ENCODE peak calls at places on chromosome 10, in nine cellular contexts. X is dorsolateral prefrontal cortex; P is stimulated activated CD4-positive, alpha-beta T cell treated with anti-CD3 and anti-CD28 coated beads, Interleukin-4, amount 100 ng/mL, for 4 hours; O is RPMI8226; Q is ACHN; J is effector CD8-positive, alpha-beta T cell; T is HAP-1; W is EH; K is GM03348. G is an unnamed sample.
A peak's percentile ranks its signal among the peaks of the same experiment; 100 is the strongest.

GRCh38 chr10:86364551-86365345 is 1.8 kb downstream of the GRID1 start:
- DNase-seq in X (no peak), P (no peak), O (no peak), Q (no peak), J (no peak), T (no peak), W (no peak), K (no peak), G (no peak)

GRCh38 chr10:50367732-50368131 is 116.4 kb upstream of the ASAH2 start:
- DNase-seq in X (no peak), P (no peak), O (peak; percentile 10), Q (peak; percentile 66), J (no peak), T (peak; percentile 34), W (peak; percentile 54), K (peak; percentile 36), G (peak; percentile 14)

GRCh38 chr10:64170791-64171190 is 649.6 kb downstream of the REEP3 start:
- DNase-seq in X (no peak), P (no peak), O (no peak), Q (no peak), J (no peak), T (no peak), W (no peak), K (no peak), G (no peak)

GRCh38 chr10:36725581-36726520 is 399.5 kb upstream of the ANKRD30A start:
- DNase-seq in X (peak; percentile 62), P (no peak), O (peak; percentile 40), Q (peak; percentile 60), J (no peak), T (no peak), W (peak; percentile 93), K (peak; percentile 82), G (no peak)

GRCh38 chr10:124717911-124718734 is 26.1 kb downstream of the FAM53B start:
- DNase-seq in X (peak; percentile 76), P (peak; percentile 88), O (peak; percentile 23), Q (no peak), J (peak; percentile 32), T (no peak), W (no peak), K (no peak), G (peak; percentile 81)

GRCh38 chr10:47299989-47300931 is at the start of gene GDF10:
- DNase-seq in X (no peak), P (peak; percentile 44), O (no peak), Q (no peak), J (no peak), T (no peak), W (no peak), K (peak; percentile 39), G (no peak)

GRCh38 chr10:125201108-125201524 is 40.8 kb upstream of the CTBP2 start:
- DNase-seq in X (no peak), P (no peak), O (peak; percentile 63), Q (peak; percentile 73), J (no peak), T (no peak), W (peak; percentile 44), K (no peak), G (no peak)

GRCh38 chr10:116155191-116155590 is 117.8 kb downstream of the GFRA1 start:
- DNase-seq in X (no peak), P (no peak), O (no peak), Q (no peak), J (no peak), T (no peak), W (no peak), K (no peak), G (no peak)

GRCh38 chr10:91313761-91314520 is 93.5 kb downstream of the PCGF5 start:
- DNase-seq in X (no peak), P (no peak), O (no peak), Q (no peak), J (no peak), T (no peak), W (peak; percentile 58), K (peak; percentile 61), G (no peak)

GRCh38 chr10:70890917-70891431 is 2.6 kb upstream of the PCBD1 start:
- DNase-seq in X (peak; percentile 63), P (no peak), O (no peak), Q (no peak), J (no peak), T (no peak), W (peak; percentile 41), K (no peak), G (no peak)

GRCh38 chr10:23310443-23310842 is 34.2 kb downstream of the C10orf67 start:
- DNase-seq in X (no peak), P (no peak), O (no peak), Q (no peak), J (no peak), T (no peak), W (peak; percentile 58), K (peak; percentile 24), G (no peak)

GRCh38 chr10:80588506-80589020 is 50.9 kb downstream of the SH2D4B start:
- DNase-seq in X (peak; percentile 28), P (no peak), O (no peak), Q (no peak), J (no peak), T (no peak), W (no peak), K (no peak), G (no peak)

GRCh38 chr10:88467835-88468485 is 115.2 kb downstream of the RNLS start:
- DNase-seq in X (no peak), P (no peak), O (no peak), Q (no peak), J (no peak), T (peak; percentile 19), W (peak; percentile 50), K (no peak), G (no peak)

GRCh38 chr10:77004917-77005564 is 632.6 kb downstream of the KCNMA1 start:
- DNase-seq in X (no peak), P (no peak), O (no peak), Q (peak; percentile 66), J (no peak), T (peak; percentile 58), W (peak; percentile 68), K (peak; percentile 74), G (no peak)

GRCh38 chr10:112132429-112132828 is 51.1 kb downstream of the GPAM start:
- DNase-seq in X (no peak), P (no peak), O (no peak), Q (no peak), J (no peak), T (no peak), W (no peak), K (no peak), G (no peak)

GRCh38 chr10:48526371-48526821 is 78.5 kb downstream of the ARHGAP22 start:
- DNase-seq in X (no peak), P (no peak), O (no peak), Q (no peak), J (no peak), T (no peak), W (peak; percentile 99), K (peak; percentile 57), G (no peak)

GRCh38 chr10:128028508-128029279 is 97.5 kb downstream of the MKI67 start:
- DNase-seq in X (no peak), P (peak; percentile 21), O (no peak), Q (no peak), J (no peak), T (no peak), W (no peak), K (no peak), G (no peak)

G was measured in CMK.